ENCODE peak calls at places on chromosomes 3 and 15, in seven cellular contexts. One of them, this sample, is unnamed.

GRCh38 chr3:133209871-133210550 is 171.8 kb downstream of the TMEM108 start:
- DNase-seq in HEK293T: no peak
- DNase-seq in effector memory CD4-positive, alpha-beta T cell: no peak
- DNase-seq in AML-193: no peak
- DNase-seq in mesothelial cell of epicardium: no peak
- DNase-seq in GM12864: no peak
- DNase-seq in stimulated activated CD8-positive, alpha-beta memory T cell treated with anti-CD3 and anti-CD28 coated beads, Interleukin-2, amount 100 ng/mL, for 48 hours: no peak
- DNase-seq in this sample: no peak

GRCh38 chr3:45066109-45066801 is 40.2 kb downstream of the CLEC3B start:
- DNase-seq in stimulated activated CD8-positive, alpha-beta memory T cell treated with anti-CD3 and anti-CD28 coated beads, Interleukin-2, amount 100 ng/mL, for 48 hours: no peak
- DNase-seq in mesothelial cell of epicardium: no peak
- DNase-seq in GM12864: no peak
- DNase-seq in HEK293T: no peak
- DNase-seq in AML-193: no peak
- DNase-seq in effector memory CD4-positive, alpha-beta T cell: no peak
- DNase-seq in this sample: no peak

GRCh38 chr15:66715736-66716667 is 14.0 kb downstream of the SMAD6 start:
- DNase-seq in stimulated activated CD8-positive, alpha-beta memory T cell treated with anti-CD3 and anti-CD28 coated beads, Interleukin-2, amount 100 ng/mL, for 48 hours: no peak
- DNase-seq in HEK293T: no peak
- DNase-seq in effector memory CD4-positive, alpha-beta T cell: no peak
- DNase-seq in AML-193: no peak
- DNase-seq in mesothelial cell of epicardium: no peak
- DNase-seq in GM12864: no peak
- DNase-seq in this sample: no peak

GRCh38 chr3:105647047-105647446 is 221.8 kb downstream of the CBLB start:
- DNase-seq in stimulated activated CD8-positive, alpha-beta memory T cell treated with anti-CD3 and anti-CD28 coated beads, Interleukin-2, amount 100 ng/mL, for 48 hours: no peak
- DNase-seq in effector memory CD4-positive, alpha-beta T cell: no peak
- DNase-seq in HEK293T: no peak
- DNase-seq in AML-193: peak; percentile 75
- DNase-seq in mesothelial cell of epicardium: no peak
- DNase-seq in GM12864: no peak
- DNase-seq in this sample: no peak

GRCh38 chr3:126666600-126667528 is 11.9 kb upstream of the TXNRD3 start:
- DNase-seq in HEK293T: no peak
- DNase-seq in GM12864: no peak
- DNase-seq in AML-193: no peak
- DNase-seq in stimulated activated CD8-positive, alpha-beta memory T cell treated with anti-CD3 and anti-CD28 coated beads, Interleukin-2, amount 100 ng/mL, for 48 hours: no peak
- DNase-seq in effector memory CD4-positive, alpha-beta T cell: no peak
- DNase-seq in mesothelial cell of epicardium: no peak
- DNase-seq in this sample: no peak

GRCh38 chr15:47184003-47184404 is 533.3 kb upstream of the SEMA6D start:
- DNase-seq in GM12864: no peak
- DNase-seq in stimulated activated CD8-positive, alpha-beta memory T cell treated with anti-CD3 and anti-CD28 coated beads, Interleukin-2, amount 100 ng/mL, for 48 hours: no peak
- DNase-seq in HEK293T: peak; percentile 26
- DNase-seq in AML-193: no peak
- DNase-seq in mesothelial cell of epicardium: no peak
- DNase-seq in effector memory CD4-positive, alpha-beta T cell: no peak
- DNase-seq in this sample: peak; percentile 26

GRCh38 chr3:14248849-14249523 is 70.4 kb downstream of the LSM3 start:
- DNase-seq in mesothelial cell of epicardium: no peak
- DNase-seq in HEK293T: no peak
- DNase-seq in stimulated activated CD8-positive, alpha-beta memory T cell treated with anti-CD3 and anti-CD28 coated beads, Interleukin-2, amount 100 ng/mL, for 48 hours: no peak
- DNase-seq in AML-193: no peak
- DNase-seq in effector memory CD4-positive, alpha-beta T cell: no peak
- DNase-seq in GM12864: no peak
- DNase-seq in this sample: no peak

GRCh38 chr15:91214675-91215590 is 114.9 kb downstream of the SV2B start:
- DNase-seq in AML-193: no peak
- DNase-seq in effector memory CD4-positive, alpha-beta T cell: no peak
- DNase-seq in mesothelial cell of epicardium: no peak
- DNase-seq in stimulated activated CD8-positive, alpha-beta memory T cell treated with anti-CD3 and anti-CD28 coated beads, Interleukin-2, amount 100 ng/mL, for 48 hours: no peak
- DNase-seq in HEK293T: no peak
- DNase-seq in GM12864: no peak
- DNase-seq in this sample: peak; percentile 8

GRCh38 chr3:138950006-138950644 is 3.1 kb downstream of the FOXL2NB start:
- DNase-seq in AML-193: no peak
- DNase-seq in HEK293T: no peak
- DNase-seq in GM12864: no peak
- DNase-seq in effector memory CD4-positive, alpha-beta T cell: no peak
- DNase-seq in stimulated activated CD8-positive, alpha-beta memory T cell treated with anti-CD3 and anti-CD28 coated beads, Interleukin-2, amount 100 ng/mL, for 48 hours: no peak
- DNase-seq in mesothelial cell of epicardium: peak; percentile 67
- DNase-seq in this sample: no peak